ENCODE peak calls at places on chromosomes 1 and 21, in eight cellular contexts. One of them, this sample, is unnamed.
A peak's percentile ranks its signal among the peaks of the same experiment; 100 is the strongest.

GRCh38 chr1:36879613-36880012 is 154.7 kb downstream of the GRIK3 start:
- DNase-seq in CD4-positive, alpha-beta memory T cell: no peak
- DNase-seq in SJSA1: no peak
- DNase-seq in IMR-90: no peak
- DNase-seq in HAP-1: no peak
- DNase-seq in HCT116: no peak
- DNase-seq in CD4-positive, CD25-positive, alpha-beta regulatory T cell: no peak
- DNase-seq in gastrocnemius medialis: no peak
- DNase-seq in this sample: no peak

GRCh38 chr1:98398649-98399048 is 262.9 kb upstream of the SNX7 start:
- DNase-seq in CD4-positive, alpha-beta memory T cell: no peak
- DNase-seq in SJSA1: no peak
- DNase-seq in IMR-90: no peak
- DNase-seq in HAP-1: no peak
- DNase-seq in HCT116: no peak
- DNase-seq in CD4-positive, CD25-positive, alpha-beta regulatory T cell: no peak
- DNase-seq in gastrocnemius medialis: no peak
- DNase-seq in this sample: no peak

GRCh38 chr1:66351474-66351873 is 182.5 kb upstream of the SGIP1 start:
- DNase-seq in CD4-positive, alpha-beta memory T cell: no peak
- DNase-seq in SJSA1: peak; percentile 57
- DNase-seq in IMR-90: peak; percentile 33
- DNase-seq in HAP-1: no peak
- DNase-seq in HCT116: no peak
- DNase-seq in CD4-positive, CD25-positive, alpha-beta regulatory T cell: no peak
- DNase-seq in gastrocnemius medialis: no peak
- DNase-seq in this sample: no peak

GRCh38 chr1:25182629-25183028 is 49.7 kb downstream of the SYF2 start:
- DNase-seq in CD4-positive, alpha-beta memory T cell: no peak
- DNase-seq in SJSA1: peak; percentile 63
- DNase-seq in IMR-90: peak; percentile 79
- DNase-seq in HAP-1: no peak
- DNase-seq in HCT116: no peak
- DNase-seq in CD4-positive, CD25-positive, alpha-beta regulatory T cell: no peak
- DNase-seq in gastrocnemius medialis: no peak
- DNase-seq in this sample: peak; percentile 48

GRCh38 chr1:16124377-16125087 is 31.3 kb downstream of the EPHA2 start:
- DNase-seq in CD4-positive, alpha-beta memory T cell: no peak
- DNase-seq in SJSA1: no peak
- DNase-seq in IMR-90: no peak
- DNase-seq in HAP-1: no peak
- DNase-seq in HCT116: no peak
- DNase-seq in CD4-positive, CD25-positive, alpha-beta regulatory T cell: no peak
- DNase-seq in gastrocnemius medialis: no peak
- DNase-seq in this sample: no peak

GRCh38 chr1:235663628-235664027 is 14.0 kb upstream of the GNG4 start:
- DNase-seq in CD4-positive, alpha-beta memory T cell: no peak
- DNase-seq in SJSA1: no peak
- DNase-seq in IMR-90: no peak
- DNase-seq in HAP-1: no peak
- DNase-seq in HCT116: no peak
- DNase-seq in CD4-positive, CD25-positive, alpha-beta regulatory T cell: no peak
- DNase-seq in gastrocnemius medialis: no peak
- DNase-seq in this sample: no peak

GRCh38 chr1:218728994-218729393 is 383.9 kb downstream of the TGFB2 start:
- DNase-seq in CD4-positive, alpha-beta memory T cell: no peak
- DNase-seq in SJSA1: no peak
- DNase-seq in IMR-90: no peak
- DNase-seq in HAP-1: no peak
- DNase-seq in HCT116: no peak
- DNase-seq in CD4-positive, CD25-positive, alpha-beta regulatory T cell: no peak
- DNase-seq in gastrocnemius medialis: no peak
- DNase-seq in this sample: no peak

GRCh38 chr1:158045639-158046038 is 52.2 kb downstream of the KIRREL1 start:
- DNase-seq in CD4-positive, alpha-beta memory T cell: no peak
- DNase-seq in SJSA1: peak; percentile 33
- DNase-seq in IMR-90: peak; percentile 90
- DNase-seq in HAP-1: peak; percentile 54
- DNase-seq in HCT116: no peak
- DNase-seq in CD4-positive, CD25-positive, alpha-beta regulatory T cell: no peak
- DNase-seq in gastrocnemius medialis: no peak
- DNase-seq in this sample: no peak

GRCh38 chr1:182056596-182057366 is 4.7 kb downstream of the ZNF648 start:
- DNase-seq in CD4-positive, alpha-beta memory T cell: no peak
- DNase-seq in SJSA1: no peak
- DNase-seq in IMR-90: no peak
- DNase-seq in HAP-1: no peak
- DNase-seq in HCT116: no peak
- DNase-seq in CD4-positive, CD25-positive, alpha-beta regulatory T cell: peak; percentile 22
- DNase-seq in gastrocnemius medialis: no peak
- DNase-seq in this sample: no peak

GRCh38 chr1:245501635-245502034 is 346.9 kb downstream of the KIF26B start:
- DNase-seq in CD4-positive, alpha-beta memory T cell: no peak
- DNase-seq in SJSA1: no peak
- DNase-seq in IMR-90: no peak
- DNase-seq in HAP-1: no peak
- DNase-seq in HCT116: no peak
- DNase-seq in CD4-positive, CD25-positive, alpha-beta regulatory T cell: no peak
- DNase-seq in gastrocnemius medialis: no peak
- DNase-seq in this sample: no peak

GRCh38 chr1:227654858-227655752 is 80.0 kb downstream of the JMJD4 start:
- DNase-seq in CD4-positive, alpha-beta memory T cell: no peak
- DNase-seq in SJSA1: peak; percentile 7
- DNase-seq in IMR-90: no peak
- DNase-seq in HAP-1: no peak
- DNase-seq in HCT116: no peak
- DNase-seq in CD4-positive, CD25-positive, alpha-beta regulatory T cell: no peak
- DNase-seq in gastrocnemius medialis: no peak
- DNase-seq in this sample: no peak

GRCh38 chr1:227654431-227654830 is 80.7 kb downstream of the JMJD4 start:
- DNase-seq in CD4-positive, alpha-beta memory T cell: no peak
- DNase-seq in SJSA1: no peak
- DNase-seq in IMR-90: no peak
- DNase-seq in HAP-1: no peak
- DNase-seq in HCT116: no peak
- DNase-seq in CD4-positive, CD25-positive, alpha-beta regulatory T cell: no peak
- DNase-seq in gastrocnemius medialis: no peak
- DNase-seq in this sample: no peak
- H3K9me3 ChIP-seq in CD4-positive, alpha-beta memory T cell: peaks cover 21% of the 10 kb centered on the region
- H3K9me3 ChIP-seq in SJSA1: peaks cover 39% of the 10 kb centered on the region
- H3K9me3 ChIP-seq in IMR-90: peaks cover 47% of the 10 kb centered on the region
- H3K9me3 ChIP-seq in HAP-1: peaks cover 28% of the 10 kb centered on the region
- H3K9me3 ChIP-seq in HCT116: peaks cover 43% of the 10 kb centered on the region
- H3K9me3 ChIP-seq in CD4-positive, CD25-positive, alpha-beta regulatory T cell: peaks cover 93% of the 10 kb centered on the region
- H3K9me3 ChIP-seq in gastrocnemius medialis: peaks cover 91% of the 10 kb centered on the region
- H3K9me3 ChIP-seq in this sample: peaks cover 34% of the 10 kb centered on the region

GRCh38 chr21:25115021-25115420 is 492.3 kb downstream of the MRPL39 start:
- DNase-seq in CD4-positive, alpha-beta memory T cell: no peak
- DNase-seq in SJSA1: no peak
- DNase-seq in IMR-90: peak; percentile 7
- DNase-seq in HAP-1: no peak
- DNase-seq in HCT116: no peak
- DNase-seq in CD4-positive, CD25-positive, alpha-beta regulatory T cell: no peak
- DNase-seq in gastrocnemius medialis: no peak
- DNase-seq in this sample: no peak

DNA sequence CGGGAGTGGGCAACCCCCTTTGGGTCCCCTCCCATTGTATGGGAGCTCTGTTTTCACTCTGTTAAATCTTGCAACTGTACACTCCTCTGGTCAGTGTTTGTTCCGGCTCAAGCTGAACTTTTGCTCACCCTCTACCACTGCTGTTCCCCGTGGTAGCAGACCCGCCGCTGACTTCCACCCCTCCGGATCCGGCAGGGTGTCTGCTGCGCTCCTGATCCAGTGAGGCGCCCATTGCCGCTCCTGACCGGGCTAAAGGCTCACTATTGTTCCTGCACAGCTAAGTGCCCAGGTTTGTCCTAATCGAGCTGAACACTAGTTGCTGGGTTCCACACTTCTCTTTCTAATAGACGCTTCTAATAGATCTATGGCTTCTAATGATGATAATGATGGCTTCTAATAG is 488.6 kb downstream of the MRPL39 start:
- DNase-seq in CD4-positive, alpha-beta memory T cell: no peak
- DNase-seq in SJSA1: no peak
- DNase-seq in IMR-90: no peak
- DNase-seq in HAP-1: no peak
- DNase-seq in HCT116: no peak
- DNase-seq in CD4-positive, CD25-positive, alpha-beta regulatory T cell: no peak
- DNase-seq in gastrocnemius medialis: no peak
- DNase-seq in this sample: no peak
- H3K9me3 ChIP-seq in CD4-positive, alpha-beta memory T cell: no peaks in the 10 kb centered on the region
- H3K9me3 ChIP-seq in SJSA1: no peaks in the 10 kb centered on the region
- H3K9me3 ChIP-seq in IMR-90: no peaks in the 10 kb centered on the region
- H3K9me3 ChIP-seq in HAP-1: no peaks in the 10 kb centered on the region
- H3K9me3 ChIP-seq in HCT116: peaks cover 30% of the 10 kb centered on the region
- H3K9me3 ChIP-seq in CD4-positive, CD25-positive, alpha-beta regulatory T cell: no peaks in the 10 kb centered on the region
- H3K9me3 ChIP-seq in gastrocnemius medialis: no peaks in the 10 kb centered on the region
- H3K9me3 ChIP-seq in this sample: no peaks in the 10 kb centered on the region

DNA sequence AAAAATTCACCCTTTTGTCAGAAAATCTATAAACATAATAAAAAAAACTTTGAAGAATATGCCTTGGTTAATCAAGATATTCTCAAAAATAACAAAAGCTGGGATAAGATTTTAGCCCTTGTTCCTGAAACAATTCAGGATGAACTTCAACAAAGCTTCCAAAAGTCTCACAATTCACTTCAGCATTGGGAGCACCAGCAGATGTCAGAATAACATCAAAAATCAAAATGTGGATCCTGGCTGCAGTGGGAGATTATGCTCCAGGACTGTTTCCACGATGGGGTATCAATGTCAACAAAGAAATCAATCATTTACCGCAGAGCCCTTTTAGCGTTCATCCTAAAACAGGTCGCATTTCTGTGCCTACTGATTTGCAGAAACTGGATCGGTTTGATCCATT is 35.2 kb downstream of the ZNF670 start:
- DNase-seq in CD4-positive, alpha-beta memory T cell: no peak
- DNase-seq in SJSA1: no peak
- DNase-seq in IMR-90: no peak
- DNase-seq in HAP-1: no peak
- DNase-seq in HCT116: no peak
- DNase-seq in CD4-positive, CD25-positive, alpha-beta regulatory T cell: no peak
- DNase-seq in gastrocnemius medialis: no peak
- DNase-seq in this sample: no peak
- H3K9me3 ChIP-seq in CD4-positive, alpha-beta memory T cell: no peaks in the 10 kb centered on the region
- H3K9me3 ChIP-seq in SJSA1: peaks cover 28% of the 10 kb centered on the region
- H3K9me3 ChIP-seq in IMR-90: peaks cover 49% of the 10 kb centered on the region
- H3K9me3 ChIP-seq in HAP-1: peaks cover 47% of the 10 kb centered on the region
- H3K9me3 ChIP-seq in HCT116: peaks cover 34% of the 10 kb centered on the region
- H3K9me3 ChIP-seq in CD4-positive, CD25-positive, alpha-beta regulatory T cell: peaks cover 97% of the 10 kb centered on the region
- H3K9me3 ChIP-seq in gastrocnemius medialis: peaks cover 6% of the 10 kb centered on the region
- H3K9me3 ChIP-seq in this sample: peaks cover 13% of the 10 kb centered on the region

DNA sequence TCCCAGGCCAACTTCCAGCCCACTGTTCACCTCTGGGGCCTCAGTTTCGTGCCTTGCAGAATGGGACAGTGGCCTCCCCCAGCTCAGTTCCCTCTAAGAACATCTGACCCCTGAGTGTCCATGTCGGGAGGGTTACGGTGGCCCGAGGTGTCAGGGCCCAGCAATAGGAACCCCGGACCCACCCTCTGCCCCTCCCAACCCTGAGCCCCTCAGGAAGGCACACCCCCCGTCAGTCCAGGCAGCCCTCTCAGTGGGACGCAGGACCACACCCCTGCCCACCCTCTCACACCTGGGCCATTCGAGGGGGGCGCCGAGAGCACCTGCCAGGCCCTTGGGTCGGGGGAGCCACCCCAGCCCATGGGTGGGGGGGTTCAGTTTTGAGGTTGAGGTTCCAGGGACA is 447 bp downstream of the TTC34 start:
- DNase-seq in CD4-positive, alpha-beta memory T cell: no peak
- DNase-seq in SJSA1: no peak
- DNase-seq in IMR-90: no peak
- DNase-seq in HAP-1: no peak
- DNase-seq in HCT116: no peak
- DNase-seq in CD4-positive, CD25-positive, alpha-beta regulatory T cell: no peak
- DNase-seq in gastrocnemius medialis: no peak
- DNase-seq in this sample: no peak
- H3K9me3 ChIP-seq in CD4-positive, alpha-beta memory T cell: no peaks in the 10 kb centered on the region
- H3K9me3 ChIP-seq in SJSA1: peaks cover 5% of the 10 kb centered on the region
- H3K9me3 ChIP-seq in IMR-90: peaks cover 64% of the 10 kb centered on the region
- H3K9me3 ChIP-seq in HAP-1: no peaks in the 10 kb centered on the region
- H3K9me3 ChIP-seq in HCT116: no peaks in the 10 kb centered on the region
- H3K9me3 ChIP-seq in CD4-positive, CD25-positive, alpha-beta regulatory T cell: no peaks in the 10 kb centered on the region
- H3K9me3 ChIP-seq in gastrocnemius medialis: no peaks in the 10 kb centered on the region
- H3K9me3 ChIP-seq in this sample: peaks cover 11% of the 10 kb centered on the region

GRCh38 chr1:4710592-4711190 is 56.3 kb downstream of the AJAP1 start:
- DNase-seq in CD4-positive, alpha-beta memory T cell: no peak
- DNase-seq in SJSA1: no peak
- DNase-seq in IMR-90: no peak
- DNase-seq in HAP-1: no peak
- DNase-seq in HCT116: no peak
- DNase-seq in CD4-positive, CD25-positive, alpha-beta regulatory T cell: no peak
- DNase-seq in gastrocnemius medialis: no peak
- DNase-seq in this sample: no peak
- H3K9me3 ChIP-seq in CD4-positive, alpha-beta memory T cell: no peaks in the 10 kb centered on the region
- H3K9me3 ChIP-seq in SJSA1: peaks cover 15% of the 10 kb centered on the region
- H3K9me3 ChIP-seq in IMR-90: peaks cover 55% of the 10 kb centered on the region
- H3K9me3 ChIP-seq in HAP-1: no peaks in the 10 kb centered on the region
- H3K9me3 ChIP-seq in HCT116: no peaks in the 10 kb centered on the region
- H3K9me3 ChIP-seq in CD4-positive, CD25-positive, alpha-beta regulatory T cell: no peaks in the 10 kb centered on the region
- H3K9me3 ChIP-seq in gastrocnemius medialis: no peaks in the 10 kb centered on the region
- H3K9me3 ChIP-seq in this sample: no peaks in the 10 kb centered on the region